ENCODE peak calls at places on chromosomes 11 and 22, in six cellular contexts. Y is PC-3; O is HCT116; M is CD8-positive, alpha-beta T cell; L is RWPE2; Q is heart left ventricle. B is an unnamed sample.

GRCh38 chr11:45272701-45273100 is 13.4 kb downstream of the SYT13 start:
- ATAC-seq in Q (no peak), O (no peak), M (no peak), L (peak; percentile 63), Y (peak; percentile 43), B (no peak)

GRCh38 chr11:2687782-2688191 is 12.0 kb downstream of the KCNQ1OT1 start:
- ATAC-seq in O (no peak), Y (no peak), L (no peak), Q (no peak), M (no peak), B (no peak)

GRCh38 chr11:616320-617220 is 820 bp upstream of the IRF7 start:
- ATAC-seq in Q (no peak), O (no peak), M (no peak), Y (no peak), L (no peak), B (no peak)

GRCh38 chr11:85787809-85788805 is 22.8 kb downstream of the SYTL2 start:
- ATAC-seq in O (no peak), Q (no peak), Y (peak; percentile 98), L (peak; percentile 91), M (no peak), B (no peak)

GRCh38 chr11:77049081-77049480 is 14.9 kb downstream of the B3GNT6 start:
- ATAC-seq in O (no peak), Q (no peak), Y (no peak), M (no peak), L (no peak), B (no peak)

GRCh38 chr11:120346233-120346632 is 10.0 kb downstream of the ARHGEF12 start:
- ATAC-seq in Y (no peak), Q (no peak), L (no peak), O (no peak), M (no peak), B (no peak)

GRCh38 chr11:11836676-11837231 is 5.0 kb upstream of the USP47 start:
- ATAC-seq in L (no peak), M (no peak), O (no peak), Q (no peak), Y (no peak), B (no peak)

GRCh38 chr11:33930317-33931021 is 38.6 kb upstream of the LMO2 start:
- ATAC-seq in Y (no peak), L (no peak), Q (peak; percentile 55), M (no peak), O (no peak), B (peak; percentile 88)

GRCh38 chr11:67117667-67118058 is 1.4 kb upstream of the KDM2A start:
- ATAC-seq in O (no peak), L (no peak), M (no peak), Q (no peak), Y (no peak), B (no peak)

GRCh38 chr22:27686534-27686933 is 115.0 kb downstream of the MN1 start:
- ATAC-seq in Q (peak; percentile 93), M (no peak), Y (no peak), O (peak; percentile 97), L (peak; percentile 25), B (peak; percentile 95)

GRCh38 chr11:119993732-119994131 is 144.2 kb downstream of the TRIM29 start:
- ATAC-seq in M (no peak), Q (no peak), O (peak; percentile 44), L (peak; percentile 62), Y (no peak), B (no peak)

GRCh38 chr11:128238521-128239222 is 348.7 kb downstream of the ETS1 start:
- ATAC-seq in O (no peak), Y (no peak), M (no peak), Q (no peak), L (no peak), B (no peak)

GRCh38 chr11:46669606-46670243 is 30.7 kb downstream of the ARHGAP1 start:
- ATAC-seq in L (peak; percentile 30), M (no peak), Y (no peak), O (peak; percentile 89), Q (no peak), B (no peak)

GRCh38 chr11:86459682-86460460 is 85.2 kb downstream of the CCDC81 start:
- ATAC-seq in L (peak; percentile 85), Y (peak; percentile 55), Q (peak; percentile 31), M (no peak), O (peak; percentile 71), B (peak; percentile 30)

GRCh38 chr22:17744430-17744829 is 29.8 kb downstream of the BID start:
- ATAC-seq in M (no peak), Q (no peak), Y (no peak), L (peak; percentile 7), O (no peak), B (no peak)

GRCh38 chr11:128412847-128413791 is 174.2 kb downstream of the ETS1 start:
- ATAC-seq in L (peak; percentile 62), M (no peak), Q (no peak), O (no peak), Y (peak; percentile 80), B (no peak)

GRCh38 chr22:29082826-29083545 is 10.2 kb downstream of the KREMEN1 start:
- ATAC-seq in Y (no peak), O (no peak), M (no peak), L (no peak), Q (no peak), B (no peak)

GRCh38 chr11:126474220-126474619 is 118.7 kb downstream of the ST3GAL4 start:
- ATAC-seq in Y (no peak), Q (peak; percentile 70), M (no peak), O (no peak), L (no peak), B (peak; percentile 23)

GRCh38 chr22:25764270-25765015 is 22.5 kb downstream of the MYO18B start:
- ATAC-seq in O (peak; percentile 50), Y (no peak), M (no peak), Q (no peak), L (no peak), B (no peak)
- TF ChIP-seq CTCF in O (no peak), Y (no peak), M (no peak), Q (no peak), L (no peak), B (no peak)

DNA sequence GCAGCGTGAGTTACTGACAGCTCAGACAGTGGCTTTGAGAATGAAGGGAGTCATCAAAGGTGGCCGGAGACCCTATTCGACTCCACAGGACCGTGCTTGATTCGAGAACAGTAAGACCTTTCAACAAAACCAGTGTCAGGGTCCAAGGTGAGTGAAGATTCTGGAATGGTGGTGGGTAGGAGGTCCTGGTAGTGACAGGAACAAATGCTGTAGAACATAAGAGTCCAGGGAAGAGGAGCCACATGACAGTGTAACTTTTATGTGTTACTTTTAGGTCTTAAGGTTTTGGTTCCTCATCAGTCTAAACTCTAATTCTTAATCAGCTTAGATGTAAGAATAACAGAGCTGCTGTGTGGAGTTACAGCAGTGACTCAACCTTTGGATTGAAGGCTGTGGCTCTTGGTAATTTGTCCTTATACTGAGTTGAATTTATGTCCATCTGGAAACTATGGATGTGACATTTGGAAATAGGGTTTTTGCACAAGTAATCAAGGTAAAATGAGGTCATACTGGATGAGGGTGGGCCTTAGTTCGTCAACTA is 1.8 kb downstream of the TBC1D22A start:
- ATAC-seq in L (no peak), M (no peak), O (no peak), Q (no peak), Y (no peak), B (no peak)
- H3K4me1 ChIP-seq in L (peaks cover 5% of the 10 kb centered on the region), M (peaks cover 38% of the 10 kb centered on the region), O (peaks cover 12% of the 10 kb centered on the region), Q (peaks cover 53% of the 10 kb centered on the region), Y (peaks cover 19% of the 10 kb centered on the region), B (peaks cover 9% of the 10 kb centered on the region)

GRCh38 chr22:47888807-47889206 is 1126.4 kb downstream of the TBC1D22A start:
- ATAC-seq in L (no peak), Q (no peak), O (no peak), M (no peak), Y (no peak), B (no peak)

DNA sequence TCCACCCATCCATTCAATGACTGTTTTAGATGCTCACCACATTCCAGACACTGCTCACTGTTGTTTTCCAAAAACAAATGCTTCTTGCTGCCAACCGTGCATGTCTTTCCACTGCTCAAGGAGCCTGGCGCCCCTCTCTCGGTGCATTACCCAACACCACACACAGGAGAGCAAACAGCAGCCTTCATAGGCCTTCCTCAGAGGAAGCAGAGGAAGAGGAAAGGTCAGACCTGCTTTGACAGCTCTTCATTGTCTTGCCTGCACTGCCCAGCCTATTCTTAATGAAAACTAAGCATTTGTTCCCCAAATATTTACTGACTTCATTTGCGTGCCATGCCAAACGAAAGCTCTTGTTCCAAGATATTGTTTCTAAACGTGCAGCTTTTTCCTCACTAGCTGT is 1129.2 kb downstream of the TBC1D22A start:
- ATAC-seq in O (no peak), M (no peak), L (no peak), Q (no peak), Y (no peak), B (no peak)
- H3K9me3 ChIP-seq in O (no peaks in the 10 kb centered on the region), M (no peaks in the 10 kb centered on the region), L (no peaks in the 10 kb centered on the region), Q (no peaks in the 10 kb centered on the region), Y (no peaks in the 10 kb centered on the region), B (no peaks in the 10 kb centered on the region)

GRCh38 chr22:45896153-45896951 is 80.6 kb downstream of the WNT7B start:
- ATAC-seq in L (peak; percentile 84), M (no peak), Q (no peak), O (peak; percentile 39), Y (peak; percentile 58), B (no peak)
- TF ChIP-seq CTCF in L (no peak), M (no peak), Q (no peak), O (no peak), Y (no peak), B (no peak)

DNA sequence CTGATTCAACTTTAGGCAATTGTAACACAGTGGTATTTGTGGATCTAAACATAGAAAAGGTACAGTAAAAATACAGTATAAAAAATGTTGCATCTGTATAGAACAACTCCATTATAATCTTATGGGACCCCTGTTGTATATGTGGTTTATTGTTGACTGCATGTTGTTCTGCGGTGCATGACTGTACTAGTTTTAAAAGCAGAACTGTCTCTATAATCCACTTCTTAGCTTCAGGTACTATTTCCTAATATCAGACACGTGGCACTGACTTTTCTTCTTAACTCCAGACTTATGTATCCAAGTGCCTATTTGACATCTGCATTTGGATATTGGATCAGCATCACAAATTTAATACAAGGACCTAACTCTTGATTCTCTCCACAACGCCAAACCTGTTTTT is 41.1 kb downstream of the PACS1 start:
- ATAC-seq in Y (no peak), O (no peak), Q (no peak), L (no peak), M (no peak), B (no peak)
- H3K4me1 ChIP-seq in Y (peaks cover 69% of the 10 kb centered on the region), O (peaks cover 31% of the 10 kb centered on the region), Q (peaks cover 69% of the 10 kb centered on the region), L (peaks cover 54% of the 10 kb centered on the region), M (peaks cover 85% of the 10 kb centered on the region), B (peaks cover 15% of the 10 kb centered on the region)

GRCh38 chr22:48253136-48253535 is 1490.7 kb downstream of the TBC1D22A start:
- ATAC-seq in M (no peak), Y (no peak), Q (no peak), L (no peak), O (no peak), B (no peak)
- H3K9me3 ChIP-seq in M (no peaks in the 10 kb centered on the region), Y (no peaks in the 10 kb centered on the region), Q (no peaks in the 10 kb centered on the region), L (no peaks in the 10 kb centered on the region), O (peaks cover 4% of the 10 kb centered on the region), B (no peaks in the 10 kb centered on the region)

GRCh38 chr11:103326070-103326794 is 217.0 kb downstream of the DYNC2H1 start:
- ATAC-seq in M (peak; percentile 86), Q (no peak), Y (peak; percentile 97), L (peak; percentile 69), O (peak; percentile 96), B (peak; percentile 43)
- TF ChIP-seq CTCF in M (peak; percentile 50), Q (peak; percentile 73), Y (peak; percentile 91), L (peak; percentile 89), O (peak; percentile 42), B (no peak)

GRCh38 chr11:123084454-123084853 is 22.5 kb upstream of the HSPA8 start:
- ATAC-seq in Q (no peak), L (no peak), M (no peak), Y (no peak), O (no peak), B (no peak)
- H3K4me1 ChIP-seq in Q (peaks cover 14% of the 10 kb centered on the region), L (peaks cover 4% of the 10 kb centered on the region), M (peaks cover 33% of the 10 kb centered on the region), Y (peaks cover 18% of the 10 kb centered on the region), O (peaks cover 7% of the 10 kb centered on the region), B (peaks cover 12% of the 10 kb centered on the region)

B was measured in gastroesophageal sphincter.